ENCODE peak calls at places on chromosomes 16 and 17, in four cellular contexts. E is transverse colon, S is tibial nerve, M is sigmoid colon. B is an unnamed sample.

GRCh38 chr17:42982266-42982665 is 1.9 kb downstream of the RUNDC1 start:
- DNase-seq in E (no peak), S (no peak), M (no peak), B (no peak)

GRCh38 chr16:22356930-22357634 is 17.3 kb downstream of the CDR2 start:
- DNase-seq in E (no peak), S (no peak), M (no peak), B (no peak)

GRCh38 chr17:19683117-19683516 is 33.3 kb downstream of the SLC47A2 start:
- DNase-seq in E (no peak), S (no peak), M (no peak), B (peak)

GRCh38 chr17:57121308-57122042 is 36.4 kb downstream of the AKAP1 start:
- DNase-seq in E (no peak), S (peak), M (no peak), B (no peak)

GRCh38 chr17:18258356-18259038 is at the start of gene FLII:
- DNase-seq in E (peak), S (peak), M (peak), B (no peak)

GRCh38 chr17:1872976-1873375 is 43.2 kb downstream of the RPA1 start:
- DNase-seq in E (no peak), S (no peak), M (no peak), B (no peak)

GRCh38 chr17:15284537-15284936 is 19.4 kb upstream of the PMP22 start:
- DNase-seq in E (no peak), S (no peak), M (no peak), B (no peak)

GRCh38 chr17:18025596-18026407 is 13.2 kb downstream of the ATPAF2 start:
- DNase-seq in E (no peak), S (no peak), M (peak), B (no peak)

GRCh38 chr17:6996256-6997111 is 635 bp downstream of the ALOX12 start:
- DNase-seq in E (no peak), S (no peak), M (no peak), B (no peak)

GRCh38 chr16:85961988-85962915 is 63.3 kb downstream of the IRF8 start:
- DNase-seq in E (no peak), S (no peak), M (no peak), B (no peak)

GRCh38 chr16:79334127-79334526 is 266.4 kb downstream of the MAF start:
- DNase-seq in E (peak), S (no peak), M (no peak), B (no peak)

GRCh38 chr17:8124350-8125195 is 667 bp upstream of the HES7 start:
- DNase-seq in E (no peak), S (peak), M (no peak), B (no peak)

GRCh38 chr17:44293509-44294226 is 14.7 kb upstream of the RUNDC3A start:
- DNase-seq in E (no peak), S (no peak), M (no peak), B (no peak)

GRCh38 chr16:57575468-57576277 is 33.2 kb downstream of the ADGRG5 start:
- DNase-seq in E (no peak), S (no peak), M (no peak), B (no peak)

GRCh38 chr17:45954914-45955313 is 44.1 kb upstream of the STH start:
- DNase-seq in E (no peak), S (no peak), M (peak), B (no peak)

GRCh38 chr16:86575095-86575685 is 3.2 kb upstream of the FOXL1 start:
- DNase-seq in E (no peak), S (no peak), M (no peak), B (no peak)

GRCh38 chr16:73047536-73048291 is at the start of gene ZFHX3:
- DNase-seq in E (peak), S (peak), M (peak), B (peak)

GRCh38 chr17:48489781-48490180 is 41.0 kb downstream of the HOXB1 start:
- DNase-seq in E (no peak), S (no peak), M (no peak), B (no peak)

GRCh38 chr17:69448431-69449102 is 34.1 kb downstream of the MAP2K6 start:
- DNase-seq in E (peak), S (peak), M (peak), B (no peak)

GRCh38 chr17:61444831-61445230 is 7.4 kb upstream of the TBX4 start:
- DNase-seq in E (no peak), S (no peak), M (no peak), B (no peak)

GRCh38 chr16:81432899-81433560 is 11.6 kb upstream of the CMIP start:
- DNase-seq in E (no peak), S (no peak), M (no peak), B (no peak)

GRCh38 chr17:45170976-45171337 is 9.3 kb downstream of the HEXIM2 start:
- DNase-seq in E (peak), S (peak), M (peak), B (peak)

GRCh38 chr17:31581022-31581483 is 189.6 kb downstream of the RAB11FIP4 start:
- DNase-seq in E (peak), S (no peak), M (peak), B (no peak)

GRCh38 chr17:63972796-63973195 is at the start of gene SCN4A:
- DNase-seq in E (no peak), S (no peak), M (no peak), B (no peak)

GRCh38 chr17:63975541-63976092 is 2.9 kb upstream of the SCN4A start:
- DNase-seq in E (no peak), S (no peak), M (no peak), B (no peak)

GRCh38 chr17:63974594-63975192 is 2.0 kb upstream of the SCN4A start:
- DNase-seq in E (no peak), S (no peak), M (no peak), B (no peak)

GRCh38 chr17:63973247-63973646 is 529 bp upstream of the SCN4A start:
- DNase-seq in E (no peak), S (no peak), M (no peak), B (no peak)

GRCh38 chr17:63973930-63974593 is 1.3 kb upstream of the SCN4A start:
- DNase-seq in E (peak), S (no peak), M (no peak), B (no peak)
- TF ChIP-seq EP300 in E (no peak), S (no peak), M (no peak), B (no peak)

DNA sequence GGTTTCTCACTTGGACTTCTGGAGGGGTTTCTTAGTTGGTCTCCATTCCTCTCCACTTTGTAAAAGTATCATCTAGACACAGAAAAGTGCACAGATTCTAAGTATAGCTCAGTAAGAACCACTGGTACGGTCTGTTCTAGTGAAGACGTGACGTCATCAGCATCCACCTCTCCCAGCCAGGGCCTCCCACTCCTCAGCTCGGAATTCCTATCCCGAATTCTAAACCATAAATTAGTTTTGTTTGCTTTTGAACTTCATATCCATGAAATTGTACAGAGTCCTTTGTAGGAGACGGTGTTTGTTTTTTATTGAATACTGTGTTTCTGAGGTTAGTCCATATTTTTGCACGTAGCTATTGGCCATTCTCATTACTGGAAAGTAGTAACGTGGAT is 25.5 kb downstream of the FOXK2 start:
- DNase-seq in E (no peak), S (no peak), M (peak), B (no peak)
- TF ChIP-seq EP300 in E (peak), S (peak), M (peak), B (no peak)

GRCh38 chr17:53719229-53719628 is 103.5 kb upstream of the KIF2B start:
- DNase-seq in E (no peak), S (no peak), M (no peak), B (no peak)
- TF ChIP-seq EP300 in E (no peak), S (no peak), M (no peak), B (no peak)

DNA sequence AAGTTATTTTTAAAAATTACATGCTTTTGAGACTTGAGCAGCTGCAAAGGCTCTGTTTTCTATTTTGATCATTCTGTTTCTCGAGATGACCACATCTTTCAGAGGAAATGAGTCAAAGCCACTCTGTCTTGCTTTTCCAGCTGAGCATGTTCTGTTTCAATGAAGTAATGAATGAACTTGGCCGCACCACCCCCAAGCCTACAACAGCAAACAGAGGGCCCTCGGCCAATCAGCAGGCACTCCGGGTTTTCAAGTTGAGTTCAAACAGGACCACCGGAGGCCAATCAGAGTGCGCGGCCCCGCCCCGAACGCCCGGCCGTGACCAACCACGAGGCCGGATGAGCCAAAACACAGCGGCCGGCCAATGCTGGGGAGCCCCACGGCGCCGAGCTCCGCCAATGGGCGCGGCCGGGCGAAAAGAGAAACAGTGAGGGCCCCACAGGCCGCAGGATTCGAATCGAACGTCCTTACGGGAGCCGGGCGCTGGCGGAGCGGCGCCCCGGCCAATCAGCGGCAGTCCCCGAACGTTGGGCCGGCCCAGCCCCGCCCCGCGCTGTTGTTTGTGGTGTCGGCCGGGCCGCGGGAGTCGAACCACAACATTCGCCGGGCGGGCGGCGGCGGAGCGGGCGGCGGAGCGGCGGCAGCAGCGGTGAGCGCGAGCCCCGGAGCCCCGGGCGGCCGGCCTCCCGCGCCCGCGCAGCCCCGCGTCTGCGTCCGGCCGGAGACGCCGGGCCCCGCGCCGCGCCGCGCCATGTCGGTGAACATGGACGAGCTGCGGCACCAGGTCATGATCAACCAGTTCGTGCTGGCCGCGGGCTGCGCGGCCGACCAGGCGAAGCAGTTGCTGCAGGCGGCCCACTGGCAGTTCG is at the start of gene UBALD2:
- DNase-seq in E (peak), S (peak), M (peak), B (peak)
- TF ChIP-seq EP300 in E (no peak), S (peak), M (no peak), B (no peak)

GRCh38 chr17:27244019-27244418 is 49.9 kb upstream of the WSB1 start:
- DNase-seq in E (no peak), S (no peak), M (no peak), B (no peak)

GRCh38 chr17:27242951-27243350 is 51.0 kb upstream of the WSB1 start:
- DNase-seq in E (no peak), S (no peak), M (no peak), B (no peak)

GRCh38 chr17:27246537-27246936 is 47.4 kb upstream of the WSB1 start:
- DNase-seq in E (no peak), S (no peak), M (no peak), B (no peak)

GRCh38 chr17:27245230-27245696 is 48.7 kb upstream of the WSB1 start:
- DNase-seq in E (peak), S (peak), M (peak), B (peak)

GRCh38 chr17:27244481-27245223 is 49.3 kb upstream of the WSB1 start:
- DNase-seq in E (peak), S (peak), M (peak), B (no peak)
- TF ChIP-seq EP300 in E (peak), S (peak), M (peak), B (peak)

GRCh38 chr16:88086571-88087516 is 135.6 kb downstream of the BANP start:
- DNase-seq in E (no peak), S (no peak), M (no peak), B (no peak)

GRCh38 chr16:88088161-88088581 is 136.9 kb downstream of the BANP start:
- DNase-seq in E (no peak), S (peak), M (peak), B (no peak)

GRCh38 chr16:88087517-88087877 is 136.3 kb downstream of the BANP start:
- DNase-seq in E (no peak), S (no peak), M (no peak), B (no peak)

GRCh38 chr16:88083582-88083981 is 132.3 kb downstream of the BANP start:
- DNase-seq in E (no peak), S (no peak), M (no peak), B (no peak)

DNA sequence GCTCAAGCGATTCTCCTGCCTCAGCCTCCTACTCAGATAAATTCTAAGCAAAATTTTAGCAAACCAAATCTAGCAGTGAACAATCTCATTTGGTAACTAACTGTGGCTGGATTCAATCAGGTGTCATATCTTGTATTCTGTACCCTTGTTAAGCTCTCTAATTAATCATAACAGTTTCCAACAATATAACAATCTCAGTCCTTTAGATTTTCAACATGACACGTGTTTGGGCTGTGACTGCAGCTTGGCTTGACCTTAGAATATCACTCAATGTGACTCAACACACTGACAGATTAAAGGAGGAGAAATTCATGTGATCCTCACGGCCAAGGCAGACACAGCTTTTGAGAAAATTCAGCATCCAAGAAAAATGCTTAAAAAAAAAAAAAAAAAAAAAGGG is 133.6 kb downstream of the BANP start:
- DNase-seq in E (no peak), S (no peak), M (no peak), B (no peak)
- TF ChIP-seq EP300 in E (no peak), S (no peak), M (no peak), B (no peak)

GRCh38 chr16:27205436-27206065 is 2.2 kb downstream of the KDM8 start:
- DNase-seq in E (no peak), S (no peak), M (no peak), B (no peak)
- TF ChIP-seq EP300 in E (no peak), S (no peak), M (no peak), B (no peak)

B was measured in suprapubic skin.